ENCODE peak calls at places on chromosomes 7 and 10, in four cellular contexts. One of them, this sample, is unnamed.

GRCh38 chr7:50450691-50451051 is 521 bp upstream of the FIGNL1 start:
- DNase-seq in GM12878: no peak
- DNase-seq in K562: no peak
- DNase-seq in GM12891: no peak
- DNase-seq in this sample: no peak

GRCh38 chr7:91618665-91619437 is 261.7 kb downstream of the MTERF1 start:
- DNase-seq in K562: no peak
- DNase-seq in GM12891: no peak
- DNase-seq in GM12878: no peak
- DNase-seq in this sample: no peak

GRCh38 chr10:121183241-121183640 is 332.1 kb downstream of the WDR11 start:
- DNase-seq in GM12878: no peak
- DNase-seq in GM12891: no peak
- DNase-seq in K562: no peak
- DNase-seq in this sample: no peak

GRCh38 chr10:27625452-27626345 is 119.9 kb downstream of the MKX start:
- DNase-seq in GM12891: no peak
- DNase-seq in GM12878: no peak
- DNase-seq in K562: no peak
- DNase-seq in this sample: no peak

GRCh38 chr7:28149291-28150101 is 31.1 kb downstream of the JAZF1 start:
- DNase-seq in GM12891: no peak
- DNase-seq in GM12878: peak; percentile 8
- DNase-seq in K562: no peak
- DNase-seq in this sample: no peak

GRCh38 chr10:81820418-81820817 is 54.6 kb upstream of the NRG3 start:
- DNase-seq in K562: no peak
- DNase-seq in GM12878: no peak
- DNase-seq in GM12891: no peak
- DNase-seq in this sample: no peak

GRCh38 chr10:42691361-42692120 is 53.2 kb upstream of the ZNF33B start:
- DNase-seq in K562: no peak
- DNase-seq in GM12878: no peak
- DNase-seq in GM12891: no peak
- DNase-seq in this sample: no peak

GRCh38 chr7:156673454-156673853 is 32.9 kb downstream of the RNF32 start:
- DNase-seq in GM12891: no peak
- DNase-seq in K562: no peak
- DNase-seq in GM12878: no peak
- DNase-seq in this sample: no peak

GRCh38 chr10:127964644-127965043 is 57.7 kb downstream of the PTPRE start:
- DNase-seq in GM12878: no peak
- DNase-seq in GM12891: no peak
- DNase-seq in K562: no peak
- DNase-seq in this sample: no peak

GRCh38 chr10:121351533-121351932 is 246.7 kb downstream of the FGFR2 start:
- DNase-seq in GM12891: no peak
- DNase-seq in K562: no peak
- DNase-seq in GM12878: no peak
- DNase-seq in this sample: no peak

GRCh38 chr10:14648042-14648765 is 126.5 kb downstream of the FAM107B start:
- DNase-seq in GM12878: peak; percentile 99
- DNase-seq in GM12891: peak; percentile 49
- DNase-seq in K562: no peak
- DNase-seq in this sample: peak; percentile 70

DNA sequence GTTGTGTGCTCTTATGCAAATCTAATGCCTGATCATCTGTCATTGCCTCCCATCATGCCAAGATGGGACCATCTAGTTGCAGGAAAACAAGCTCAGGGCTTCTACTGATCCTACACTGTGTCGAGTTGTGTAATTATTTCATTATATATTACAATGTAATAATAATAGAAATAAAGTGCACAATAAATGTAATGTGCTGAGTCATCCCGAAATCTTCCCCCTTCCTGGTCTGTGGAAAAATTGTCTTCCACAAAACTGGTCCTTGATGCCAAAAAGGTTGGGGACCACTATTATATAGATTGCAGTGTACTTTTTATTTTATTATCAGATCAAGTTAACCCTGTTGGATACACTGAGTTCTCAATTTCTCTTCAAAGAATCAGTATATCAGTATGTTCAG is 50.2 kb downstream of the BBS9 start:
- DNase-seq in GM12878: no peak
- DNase-seq in GM12891: no peak
- DNase-seq in K562: no peak
- DNase-seq in this sample: no peak
- TF ChIP-seq SPI1 in GM12878: no peak
- TF ChIP-seq SPI1 in GM12891: no peak
- TF ChIP-seq SPI1 in K562: no peak
- TF ChIP-seq SPI1 in this sample: no peak

DNA sequence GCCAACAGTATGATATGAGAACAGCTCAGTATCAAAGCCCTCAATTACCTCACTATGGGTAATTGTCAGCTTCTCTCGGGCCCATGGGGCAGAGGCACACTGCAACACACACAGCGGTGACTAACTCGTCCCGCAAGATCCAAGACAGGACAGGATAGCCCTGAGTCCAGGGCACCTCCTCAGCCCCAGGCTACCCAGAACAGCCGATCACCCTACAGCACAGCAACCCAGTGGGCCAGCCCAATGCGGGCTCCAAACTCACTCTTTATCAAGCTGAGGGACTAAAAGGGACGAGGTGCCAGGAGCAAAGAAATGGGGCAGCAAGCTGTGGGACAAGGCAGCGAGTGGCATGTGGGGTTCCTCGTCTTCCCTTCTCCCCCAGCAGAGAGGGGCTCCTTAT is 765.1 kb downstream of the GRID1 start:
- DNase-seq in GM12891: no peak
- DNase-seq in K562: no peak
- DNase-seq in GM12878: no peak
- DNase-seq in this sample: no peak
- TF ChIP-seq SPI1 in GM12891: no peak
- TF ChIP-seq SPI1 in K562: no peak
- TF ChIP-seq SPI1 in GM12878: no peak
- TF ChIP-seq SPI1 in this sample: no peak

DNA sequence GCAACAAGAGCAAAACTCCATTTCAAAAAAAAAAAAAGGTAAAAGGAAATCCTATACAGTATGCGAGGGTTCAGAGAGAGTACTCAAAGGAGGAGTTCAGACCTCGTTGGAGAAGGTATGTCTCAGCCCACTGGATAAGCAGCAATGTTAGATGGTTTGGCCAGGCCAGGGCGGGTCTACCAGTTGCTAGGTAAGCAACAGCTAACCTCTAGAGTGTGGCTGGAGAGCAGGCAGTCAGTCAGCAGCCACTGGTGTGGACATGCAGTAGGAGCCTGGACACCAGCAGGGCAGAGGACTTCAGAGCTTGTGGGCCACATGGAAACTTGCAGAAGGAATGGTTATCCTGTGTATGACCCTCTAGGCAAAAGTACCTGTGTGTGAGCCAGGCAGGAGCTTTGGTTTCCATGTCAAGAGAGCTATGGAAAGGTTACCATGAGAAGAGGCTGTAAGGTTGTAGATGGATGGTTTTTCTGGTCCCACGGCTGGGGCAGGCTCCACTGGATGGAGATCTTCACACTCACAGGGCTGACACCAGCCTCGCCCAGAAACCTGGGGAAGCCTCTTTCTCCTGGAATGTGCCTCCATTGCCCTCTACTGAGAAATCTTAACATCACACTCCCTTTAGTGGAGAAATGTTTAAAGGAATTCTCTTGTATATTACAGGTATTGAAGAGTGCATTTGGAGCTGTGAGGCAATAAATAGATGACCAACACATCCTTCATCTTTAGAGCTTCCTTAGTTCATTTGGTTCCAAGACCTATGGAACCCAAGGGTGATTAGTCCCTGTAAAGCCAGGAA is 63.6 kb downstream of the CCDC186 start:
- DNase-seq in GM12891: no peak
- DNase-seq in GM12878: no peak
- DNase-seq in K562: no peak
- DNase-seq in this sample: no peak
- TF ChIP-seq SPI1 in GM12891: no peak
- TF ChIP-seq SPI1 in GM12878: no peak
- TF ChIP-seq SPI1 in K562: no peak
- TF ChIP-seq SPI1 in this sample: no peak

GRCh38 chr10:103578782-103579382 is 85.4 kb downstream of the NEURL1 start:
- DNase-seq in GM12878: no peak
- DNase-seq in K562: peak; percentile 26
- DNase-seq in GM12891: no peak
- DNase-seq in this sample: no peak

GRCh38 chr10:103575416-103576075 is 82.0 kb downstream of the NEURL1 start:
- DNase-seq in GM12878: no peak
- DNase-seq in K562: no peak
- DNase-seq in GM12891: no peak
- DNase-seq in this sample: no peak

GRCh38 chr10:103576076-103576471 is 82.6 kb downstream of the NEURL1 start:
- DNase-seq in K562: no peak
- DNase-seq in GM12891: no peak
- DNase-seq in GM12878: no peak
- DNase-seq in this sample: no peak

GRCh38 chr10:103574116-103575061 is 80.9 kb downstream of the NEURL1 start:
- DNase-seq in GM12878: no peak
- DNase-seq in GM12891: no peak
- DNase-seq in K562: peak; percentile 25
- DNase-seq in this sample: no peak

GRCh38 chr10:103576862-103577261 is 83.4 kb downstream of the NEURL1 start:
- DNase-seq in GM12878: no peak
- DNase-seq in K562: no peak
- DNase-seq in GM12891: no peak
- DNase-seq in this sample: no peak
- TF ChIP-seq SPI1 in GM12878: no peak
- TF ChIP-seq SPI1 in K562: no peak
- TF ChIP-seq SPI1 in GM12891: no peak
- TF ChIP-seq SPI1 in this sample: no peak

GRCh38 chr7:74300951-74301350 is 11.7 kb downstream of the CLIP2 start:
- DNase-seq in GM12878: no peak
- DNase-seq in GM12891: no peak
- DNase-seq in K562: no peak
- DNase-seq in this sample: no peak
- TF ChIP-seq SPI1 in GM12878: no peak
- TF ChIP-seq SPI1 in GM12891: no peak
- TF ChIP-seq SPI1 in K562: no peak
- TF ChIP-seq SPI1 in this sample: no peak

GRCh38 chr10:61796785-61797184 is 104.7 kb upstream of the ARID5B start:
- DNase-seq in GM12891: no peak
- DNase-seq in GM12878: no peak
- DNase-seq in K562: no peak
- DNase-seq in this sample: no peak
- TF ChIP-seq SPI1 in GM12891: no peak
- TF ChIP-seq SPI1 in GM12878: no peak
- TF ChIP-seq SPI1 in K562: no peak
- TF ChIP-seq SPI1 in this sample: no peak

This sample was measured in HL-60.